ENCODE peak calls at places on chromosomes 13 and 19, in seven cellular contexts. V, B, X, D, J, M and I are unnamed samples.

GRCh38 chr19:47512183-47512947 is 2.5 kb downstream of the NAPA start:
- DNase-seq in V (peak), B (no peak), X (peak), D (no peak), J (peak), M (no peak), I (no peak)

GRCh38 chr19:14775855-14776254 is 2.5 kb downstream of the ADGRE2 start:
- DNase-seq in V (peak), B (no peak), X (peak), D (no peak), J (no peak), M (no peak), I (no peak)

GRCh38 chr13:34290661-34291060 is 472.7 kb downstream of the RFC3 start:
- DNase-seq in V (no peak), B (no peak), X (no peak), D (no peak), J (no peak), M (no peak), I (no peak)

GRCh38 chr19:17997969-17998826 is 9.8 kb upstream of the ARRDC2 start:
- DNase-seq in V (peak), B (no peak), X (no peak), D (no peak), J (no peak), M (peak), I (no peak)

GRCh38 chr13:79468819-79469218 is 12.1 kb upstream of the NDFIP2 start:
- DNase-seq in V (no peak), B (no peak), X (no peak), D (no peak), J (no peak), M (no peak), I (no peak)

GRCh38 chr13:63012016-63012415 is 1596.4 kb upstream of the PCDH20 start:
- DNase-seq in V (no peak), B (no peak), X (no peak), D (no peak), J (no peak), M (no peak), I (no peak)

GRCh38 chr19:18478545-18479311 is 40.8 kb upstream of the ISYNA1 start:
- DNase-seq in V (peak), B (no peak), X (peak), D (no peak), J (peak), M (no peak), I (peak)

GRCh38 chr19:57438925-57439324 is 3.8 kb downstream of the ZNF749 start:
- DNase-seq in V (no peak), B (no peak), X (no peak), D (no peak), J (no peak), M (no peak), I (no peak)

GRCh38 chr13:37074703-37075102 is 15.2 kb upstream of the SUPT20H start:
- DNase-seq in V (no peak), B (no peak), X (no peak), D (peak), J (peak), M (peak), I (no peak)

GRCh38 chr13:46685006-46685730 is 111.8 kb downstream of the ESD start:
- DNase-seq in V (no peak), B (no peak), X (no peak), D (no peak), J (no peak), M (no peak), I (no peak)

GRCh38 chr13:76223565-76223964 is 587.4 kb downstream of the LMO7 start:
- DNase-seq in V (no peak), B (no peak), X (no peak), D (no peak), J (no peak), M (no peak), I (no peak)

GRCh38 chr13:109293166-109293565 is 493.2 kb downstream of the IRS2 start:
- DNase-seq in V (no peak), B (no peak), X (no peak), D (no peak), J (no peak), M (no peak), I (no peak)

GRCh38 chr13:59398661-59399060 is 765.1 kb downstream of the DIAPH3 start:
- DNase-seq in V (no peak), B (no peak), X (no peak), D (no peak), J (no peak), M (no peak), I (no peak)

GRCh38 chr13:39370554-39370953 is 232.4 kb downstream of the LHFPL6 start:
- DNase-seq in V (no peak), B (no peak), X (no peak), D (no peak), J (peak), M (no peak), I (no peak)

GRCh38 chr19:38728752-38729541 is 15.3 kb downstream of the CAPN12 start:
- DNase-seq in V (no peak), B (no peak), X (peak), D (no peak), J (no peak), M (no peak), I (no peak)

GRCh38 chr13:113804703-113805430 is 45.8 kb downstream of the TMEM255B start:
- DNase-seq in V (no peak), B (no peak), X (peak), D (no peak), J (no peak), M (no peak), I (no peak)

GRCh38 chr13:29472317-29472961 is 123.0 kb downstream of the SLC7A1 start:
- DNase-seq in V (peak), B (no peak), X (no peak), D (peak), J (peak), M (peak), I (no peak)

GRCh38 chr19:19459707-19460251 is 54.3 kb downstream of the GATAD2A start:
- DNase-seq in V (peak), B (no peak), X (peak), D (peak), J (peak), M (no peak), I (no peak)

GRCh38 chr19:43941209-43941608 is 6.1 kb upstream of the ZNF45 start:
- DNase-seq in V (no peak), B (no peak), X (no peak), D (no peak), J (no peak), M (no peak), I (no peak)

GRCh38 chr13:21812192-21812626 is 141.3 kb downstream of the FGF9 start:
- DNase-seq in V (no peak), B (no peak), X (no peak), D (peak), J (no peak), M (no peak), I (no peak)

GRCh38 chr13:26605845-26606244 is 48.4 kb downstream of the WASF3 start:
- DNase-seq in V (no peak), B (no peak), X (no peak), D (no peak), J (no peak), M (no peak), I (no peak)

GRCh38 chr13:97574926-97575325 is 141.0 kb downstream of the RAP2A start:
- DNase-seq in V (peak), B (no peak), X (no peak), D (no peak), J (peak), M (peak), I (peak)

GRCh38 chr19:35592226-35592625 is 6.3 kb downstream of the PMIS2 start:
- DNase-seq in V (no peak), B (no peak), X (no peak), D (peak), J (peak), M (peak), I (no peak)

GRCh38 chr19:49872245-49873148 is 4.7 kb downstream of the AKT1S1 start:
- DNase-seq in V (no peak), B (no peak), X (no peak), D (no peak), J (no peak), M (no peak), I (no peak)

GRCh38 chr19:19628499-19629134 is 597 bp upstream of the LPAR2 start:
- DNase-seq in V (peak), B (no peak), X (no peak), D (peak), J (peak), M (peak), I (no peak)